ENCODE peak calls at places on chromosome 10, in ten cellular contexts. One of them, this sample, is unnamed.

GRCh38 chr10:70688828-70689227 is 16.5 kb downstream of the ADAMTS14 start:
- DNase-seq in NCI-H2081: no peak
- DNase-seq in anterior cingulate cortex: no peak
- DNase-seq in iris pigment epithelial cell: no peak
- DNase-seq in skeletal muscle cell: no peak
- DNase-seq in substantia nigra: no peak
- DNase-seq in GM10248: no peak
- DNase-seq in effector CD4-positive, alpha-beta T cell: no peak
- DNase-seq in heart right ventricle: no peak
- DNase-seq in AG09319: no peak
- DNase-seq in this sample: no peak

GRCh38 chr10:33524966-33525365 is 190.5 kb upstream of the NRP1 start:
- DNase-seq in NCI-H2081: no peak
- DNase-seq in anterior cingulate cortex: no peak
- DNase-seq in iris pigment epithelial cell: peak
- DNase-seq in skeletal muscle cell: peak
- DNase-seq in substantia nigra: no peak
- DNase-seq in GM10248: no peak
- DNase-seq in effector CD4-positive, alpha-beta T cell: no peak
- DNase-seq in heart right ventricle: no peak
- DNase-seq in AG09319: no peak
- DNase-seq in this sample: no peak

GRCh38 chr10:130790339-130790738 is 521.2 kb downstream of the TCERG1L start:
- DNase-seq in NCI-H2081: no peak
- DNase-seq in anterior cingulate cortex: no peak
- DNase-seq in iris pigment epithelial cell: no peak
- DNase-seq in skeletal muscle cell: no peak
- DNase-seq in substantia nigra: no peak
- DNase-seq in GM10248: no peak
- DNase-seq in effector CD4-positive, alpha-beta T cell: no peak
- DNase-seq in heart right ventricle: no peak
- DNase-seq in AG09319: no peak
- DNase-seq in this sample: no peak

GRCh38 chr10:87761892-87762291 is 56.1 kb downstream of the ATAD1 start:
- DNase-seq in NCI-H2081: no peak
- DNase-seq in anterior cingulate cortex: no peak
- DNase-seq in iris pigment epithelial cell: peak
- DNase-seq in skeletal muscle cell: peak
- DNase-seq in substantia nigra: no peak
- DNase-seq in GM10248: no peak
- DNase-seq in effector CD4-positive, alpha-beta T cell: no peak
- DNase-seq in heart right ventricle: no peak
- DNase-seq in AG09319: no peak
- DNase-seq in this sample: peak

GRCh38 chr10:71015674-71016073 is 127.3 kb upstream of the PCBD1 start:
- DNase-seq in NCI-H2081: no peak
- DNase-seq in anterior cingulate cortex: no peak
- DNase-seq in iris pigment epithelial cell: no peak
- DNase-seq in skeletal muscle cell: no peak
- DNase-seq in substantia nigra: no peak
- DNase-seq in GM10248: no peak
- DNase-seq in effector CD4-positive, alpha-beta T cell: no peak
- DNase-seq in heart right ventricle: no peak
- DNase-seq in AG09319: no peak
- DNase-seq in this sample: no peak

GRCh38 chr10:26485150-26485941 is 47.2 kb downstream of the APBB1IP start:
- DNase-seq in NCI-H2081: no peak
- DNase-seq in anterior cingulate cortex: no peak
- DNase-seq in iris pigment epithelial cell: peak
- DNase-seq in skeletal muscle cell: no peak
- DNase-seq in substantia nigra: no peak
- DNase-seq in GM10248: no peak
- DNase-seq in effector CD4-positive, alpha-beta T cell: no peak
- DNase-seq in heart right ventricle: peak
- DNase-seq in AG09319: no peak
- DNase-seq in this sample: no peak

GRCh38 chr10:101428036-101428435 is 74.1 kb downstream of the BTRC start:
- DNase-seq in NCI-H2081: no peak
- DNase-seq in anterior cingulate cortex: no peak
- DNase-seq in iris pigment epithelial cell: no peak
- DNase-seq in skeletal muscle cell: no peak
- DNase-seq in substantia nigra: no peak
- DNase-seq in GM10248: no peak
- DNase-seq in effector CD4-positive, alpha-beta T cell: no peak
- DNase-seq in heart right ventricle: no peak
- DNase-seq in AG09319: no peak
- DNase-seq in this sample: no peak

GRCh38 chr10:116888380-116889055 is 39.2 kb downstream of the ENO4 start:
- DNase-seq in NCI-H2081: no peak
- DNase-seq in anterior cingulate cortex: no peak
- DNase-seq in iris pigment epithelial cell: peak
- DNase-seq in skeletal muscle cell: peak
- DNase-seq in substantia nigra: no peak
- DNase-seq in GM10248: no peak
- DNase-seq in effector CD4-positive, alpha-beta T cell: no peak
- DNase-seq in heart right ventricle: peak
- DNase-seq in AG09319: peak
- DNase-seq in this sample: no peak

GRCh38 chr10:80279146-80279545 is 10.3 kb downstream of the MAT1A start:
- DNase-seq in NCI-H2081: no peak
- DNase-seq in anterior cingulate cortex: no peak
- DNase-seq in iris pigment epithelial cell: no peak
- DNase-seq in skeletal muscle cell: no peak
- DNase-seq in substantia nigra: no peak
- DNase-seq in GM10248: no peak
- DNase-seq in effector CD4-positive, alpha-beta T cell: no peak
- DNase-seq in heart right ventricle: no peak
- DNase-seq in AG09319: no peak
- DNase-seq in this sample: no peak

GRCh38 chr10:93363891-93364648 is 118.1 kb downstream of the MYOF start:
- DNase-seq in NCI-H2081: no peak
- DNase-seq in anterior cingulate cortex: no peak
- DNase-seq in iris pigment epithelial cell: peak
- DNase-seq in skeletal muscle cell: no peak
- DNase-seq in substantia nigra: no peak
- DNase-seq in GM10248: no peak
- DNase-seq in effector CD4-positive, alpha-beta T cell: no peak
- DNase-seq in heart right ventricle: peak
- DNase-seq in AG09319: no peak
- DNase-seq in this sample: no peak

GRCh38 chr10:116101616-116102015 is 171.4 kb downstream of the GFRA1 start:
- DNase-seq in NCI-H2081: no peak
- DNase-seq in anterior cingulate cortex: no peak
- DNase-seq in iris pigment epithelial cell: peak
- DNase-seq in skeletal muscle cell: no peak
- DNase-seq in substantia nigra: no peak
- DNase-seq in GM10248: no peak
- DNase-seq in effector CD4-positive, alpha-beta T cell: no peak
- DNase-seq in heart right ventricle: no peak
- DNase-seq in AG09319: no peak
- DNase-seq in this sample: no peak

GRCh38 chr10:46028584-46029570 is 1.5 kb downstream of the NCOA4 start:
- DNase-seq in NCI-H2081: peak
- DNase-seq in anterior cingulate cortex: no peak
- DNase-seq in iris pigment epithelial cell: peak
- DNase-seq in skeletal muscle cell: peak
- DNase-seq in substantia nigra: no peak
- DNase-seq in GM10248: peak
- DNase-seq in effector CD4-positive, alpha-beta T cell: peak
- DNase-seq in heart right ventricle: peak
- DNase-seq in AG09319: no peak
- DNase-seq in this sample: no peak

This sample was measured in CD4-positive, CD25-positive, alpha-beta regulatory T cell.